ENCODE peak calls at places on chromosome 1, in four cellular contexts. P is heart left ventricle, S is spleen, A is left lung. J is an unnamed sample.

GRCh38 chr1:175129997-175130648 is 62.5 kb downstream of the KIAA0040 start:
- DNase-seq in P (peak; percentile 38), S (no peak), A (no peak), J (no peak)

GRCh38 chr1:168121314-168122029 is 15.3 kb downstream of the GPR161 start:
- DNase-seq in A (no peak), S (no peak), P (peak; percentile 77), J (peak; percentile 60)

GRCh38 chr1:244980605-244981004 is 116.3 kb upstream of the HNRNPU start:
- DNase-seq in P (no peak), S (no peak), A (no peak), J (no peak)

GRCh38 chr1:7770939-7771672 is at the start of gene VAMP3:
- DNase-seq in P (peak; percentile 93), S (peak; percentile 95), A (peak; percentile 95), J (peak; percentile 82)

GRCh38 chr1:214187152-214187900 is 93.6 kb upstream of the SMYD2 start:
- DNase-seq in S (no peak), P (no peak), A (peak; percentile 70), J (peak; percentile 10)

GRCh38 chr1:212557739-212558664 is 50.6 kb upstream of the ATF3 start:
- DNase-seq in A (peak; percentile 90), S (peak; percentile 92), P (peak; percentile 58), J (peak; percentile 44)

GRCh38 chr1:226862900-226863299 is 7.5 kb upstream of the PSEN2 start:
- DNase-seq in S (no peak), A (no peak), P (no peak), J (no peak)

GRCh38 chr1:93304716-93305138 is 41.0 kb upstream of the DR1 start:
- DNase-seq in P (peak; percentile 41), S (no peak), A (no peak), J (peak; percentile 44)

GRCh38 chr1:30509670-30510069 is 213.7 kb downstream of the MATN1 start:
- DNase-seq in S (no peak), P (no peak), A (no peak), J (no peak)

GRCh38 chr1:197907846-197908616 is 5.6 kb downstream of the C1orf53 start:
- DNase-seq in P (no peak), A (no peak), S (no peak), J (no peak)

GRCh38 chr1:89633745-89634625 is 1.1 kb downstream of the LRRC8C start:
- DNase-seq in A (no peak), S (peak; percentile 78), P (peak; percentile 25), J (no peak)

GRCh38 chr1:15870421-15870820 is 22.9 kb downstream of the SPEN start:
- DNase-seq in A (no peak), S (no peak), P (no peak), J (no peak)

GRCh38 chr1:47637111-47637685 is 199.4 kb downstream of the FOXD2 start:
- DNase-seq in A (no peak), S (no peak), P (no peak), J (no peak)

GRCh38 chr1:34825455-34826081 is 32.8 kb downstream of the GJA4 start:
- DNase-seq in P (peak; percentile 38), S (no peak), A (no peak), J (peak; percentile 76)

GRCh38 chr1:153540394-153541361 is at the start of gene S100A5:
- DNase-seq in S (peak; percentile 82), A (no peak), P (no peak), J (peak; percentile 80)

GRCh38 chr1:148362930-148363810 is 119.9 kb downstream of the PPIAL4G start:
- DNase-seq in S (no peak), P (no peak), A (no peak), J (no peak)

GRCh38 chr1:194114288-194114687 is 927.9 kb upstream of the B3GALT2 start:
- DNase-seq in S (peak; percentile 54), A (peak; percentile 6), P (no peak), J (peak; percentile 44)

GRCh38 chr1:78178816-78179215 is 133.1 kb downstream of the GIPC2 start:
- DNase-seq in A (no peak), P (no peak), S (no peak), J (no peak)

GRCh38 chr1:20446796-20447195 is 39.2 kb downstream of the CAMK2N1 start:
- DNase-seq in A (no peak), S (no peak), P (no peak), J (no peak)

GRCh38 chr1:116886532-116886931 is 23.2 kb upstream of the PTGFRN start:
- DNase-seq in P (no peak), S (no peak), A (no peak), J (no peak)

GRCh38 chr1:211247921-211248320 is 11.2 kb upstream of the RCOR3 start:
- DNase-seq in S (no peak), P (no peak), A (no peak), J (no peak)

GRCh38 chr1:53187371-53187770 is 9.3 kb upstream of the CPT2 start:
- DNase-seq in A (no peak), P (no peak), S (no peak), J (no peak)
- H3K27me3 ChIP-seq in A (no peaks in the 10 kb centered on the region), P (no peaks in the 10 kb centered on the region), S (peaks cover 4% of the 10 kb centered on the region), J (no peaks in the 10 kb centered on the region)

GRCh38 chr1:46538147-46538546 is 13.3 kb downstream of the KNCN start:
- DNase-seq in S (no peak), A (no peak), P (no peak), J (no peak)
- H3K27me3 ChIP-seq in S (peaks cover 34% of the 10 kb centered on the region), A (peaks cover 75% of the 10 kb centered on the region), P (peaks cover 28% of the 10 kb centered on the region), J (no peaks in the 10 kb centered on the region)

DNA sequence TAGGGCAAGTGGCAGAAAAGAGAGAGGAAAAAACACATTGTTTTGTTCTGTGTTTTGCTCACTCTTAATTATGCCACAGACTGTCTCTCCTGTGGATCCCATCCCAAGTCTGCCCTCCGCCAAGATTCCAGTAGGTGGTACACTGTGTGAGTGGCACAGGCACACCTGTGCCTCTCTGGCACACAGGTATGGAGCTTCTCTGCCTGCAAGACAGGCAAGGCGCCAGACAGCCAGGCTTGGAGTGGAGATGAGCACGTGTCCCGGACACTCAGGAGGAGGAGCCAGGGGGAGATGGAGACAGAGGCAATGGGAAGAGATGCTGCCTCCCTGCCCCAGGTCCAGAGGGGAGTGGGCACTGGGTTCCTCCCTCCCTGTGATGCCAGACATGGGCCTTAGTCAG is 6.5 kb upstream of the GRIK3 start:
- DNase-seq in A (no peak), P (no peak), S (no peak), J (no peak)
- H3K27me3 ChIP-seq in A (peaks cover 98% of the 10 kb centered on the region), P (peaks cover 73% of the 10 kb centered on the region), S (peaks cover 79% of the 10 kb centered on the region), J (peaks cover 4% of the 10 kb centered on the region)

GRCh38 chr1:110087812-110088738 is 17.6 kb upstream of the ALX3 start:
- DNase-seq in P (peak; percentile 44), A (no peak), S (peak; percentile 66), J (peak; percentile 15)
- H3K27me3 ChIP-seq in P (peaks cover 34% of the 10 kb centered on the region), A (peaks cover 46% of the 10 kb centered on the region), S (peaks cover 33% of the 10 kb centered on the region), J (peaks cover 15% of the 10 kb centered on the region)

GRCh38 chr1:53739109-53739681 is at the start of gene GLIS1:
- DNase-seq in P (peak; percentile 83), A (peak; percentile 91), S (peak; percentile 82), J (peak; percentile 85)
- H3K27me3 ChIP-seq in P (peaks cover 71% of the 10 kb centered on the region), A (peaks cover 99% of the 10 kb centered on the region), S (peaks cover 47% of the 10 kb centered on the region), J (no peaks in the 10 kb centered on the region)

J was measured in thyroid gland.